ENCODE peak calls at places on chromosomes 7 and 10, in four cellular contexts. G is adrenal gland, N is esophagus squamous epithelium, X is breast epithelium. C is an unnamed sample.

GRCh38 chr10:94102436-94102835 is 108.7 kb downstream of the PLCE1 start:
- DNase-seq in X (no peak), N (no peak), G (no peak), C (no peak)

GRCh38 chr10:117264776-117265175 is 23.9 kb downstream of the SLC18A2 start:
- DNase-seq in N (no peak), G (no peak), X (no peak), C (no peak)

GRCh38 chr7:12066561-12066960 is 144.5 kb upstream of the TMEM106B start:
- DNase-seq in G (no peak), X (no peak), N (no peak), C (no peak)

GRCh38 chr7:137953692-137954470 is 48.0 kb downstream of the CREB3L2 start:
- DNase-seq in N (no peak), X (no peak), G (peak; percentile 23), C (no peak)

GRCh38 chr7:43199333-43199732 is 86.9 kb downstream of the HECW1 start:
- DNase-seq in G (no peak), X (no peak), N (no peak), C (no peak)

GRCh38 chr10:69056536-69057260 is 31.2 kb upstream of the SRGN start:
- DNase-seq in N (no peak), X (no peak), G (no peak), C (no peak)

GRCh38 chr7:74008687-74009086 is 19.3 kb upstream of the ELN start:
- DNase-seq in X (no peak), G (no peak), N (no peak), C (no peak)

GRCh38 chr7:30321992-30322637 is 37.7 kb downstream of the ZNRF2 start:
- DNase-seq in G (no peak), N (no peak), X (no peak), C (peak; percentile 44)

GRCh38 chr7:150703209-150703608 is 13.2 kb upstream of the GIMAP1 start:
- DNase-seq in N (no peak), G (no peak), X (no peak), C (no peak)

GRCh38 chr10:95572451-95572850 is 11.3 kb upstream of the SORBS1 start:
- DNase-seq in G (no peak), X (no peak), N (no peak), C (no peak)

GRCh38 chr10:75111906-75112703 is 649 bp downstream of the SAMD8 start:
- DNase-seq in G (peak; percentile 53), N (no peak), X (no peak), C (peak; percentile 93)

GRCh38 chr10:114401195-114401741 is 3.0 kb downstream of the AFAP1L2 start:
- DNase-seq in N (no peak), G (peak; percentile 56), X (no peak), C (peak; percentile 90)

GRCh38 chr7:7764515-7765138 is 46.2 kb upstream of the RPA3 start:
- DNase-seq in X (no peak), N (no peak), G (no peak), C (no peak)

GRCh38 chr10:113560071-113560470 is 7.2 kb downstream of the HABP2 start:
- DNase-seq in X (no peak), N (no peak), G (no peak), C (no peak)

GRCh38 chr10:5943536-5943935 is 33.8 kb downstream of the IL15RA start:
- DNase-seq in X (no peak), N (no peak), G (peak; percentile 46), C (no peak)

GRCh38 chr10:11150876-11151275 is 133.2 kb downstream of the CELF2 start:
- DNase-seq in N (no peak), G (no peak), X (no peak), C (no peak)

GRCh38 chr7:1554332-1555045 is 1.5 kb downstream of the TMEM184A start:
- DNase-seq in G (no peak), N (no peak), X (no peak), C (no peak)

GRCh38 chr10:13270877-13271551 is 28.9 kb downstream of the PHYH start:
- DNase-seq in N (no peak), X (no peak), G (no peak), C (no peak)

GRCh38 chr7:42025635-42026375 is 211.2 kb downstream of the GLI3 start:
- DNase-seq in X (no peak), N (no peak), G (no peak), C (no peak)

GRCh38 chr7:109456116-109456515 is 886.4 kb downstream of the DNAJB9 start:
- DNase-seq in N (no peak), X (no peak), G (no peak), C (no peak)

GRCh38 chr7:1659696-1660095 is 10.4 kb upstream of the ELFN1 start:
- DNase-seq in G (no peak), N (no peak), X (no peak), C (peak; percentile 75)

GRCh38 chr7:94295805-94296204 is 98.9 kb upstream of the COL1A2 start:
- DNase-seq in G (peak; percentile 14), X (no peak), N (no peak), C (no peak)

GRCh38 chr10:92009445-92009844 is 85.9 kb downstream of the BTAF1 start:
- DNase-seq in X (no peak), G (no peak), N (no peak), C (no peak)

GRCh38 chr10:10870523-10871241 is 147.0 kb upstream of the CELF2 start:
- DNase-seq in N (no peak), G (no peak), X (no peak), C (no peak)

GRCh38 chr10:38032881-38033280 is 22.4 kb downstream of the ZNF33A start:
- DNase-seq in N (no peak), X (no peak), G (peak; percentile 35), C (no peak)

GRCh38 chr10:97765201-97765600 is 6.6 kb downstream of the SFRP5 start:
- DNase-seq in X (no peak), N (no peak), G (no peak), C (no peak)

GRCh38 chr10:109429956-109430760 is 493.2 kb downstream of the XPNPEP1 start:
- DNase-seq in G (no peak), X (no peak), N (no peak), C (no peak)

GRCh38 chr7:23473848-23474097 is 3.5 kb upstream of the IGF2BP3 start:
- DNase-seq in X (no peak), G (no peak), N (no peak), C (no peak)

GRCh38 chr7:23472556-23472955 is 2.3 kb upstream of the IGF2BP3 start:
- DNase-seq in X (no peak), N (no peak), G (no peak), C (no peak)

GRCh38 chr7:23474098-23474828 is 4.0 kb upstream of the IGF2BP3 start:
- DNase-seq in N (no peak), G (peak; percentile 29), X (no peak), C (peak; percentile 59)

GRCh38 chr7:23472046-23472445 is 1.8 kb upstream of the IGF2BP3 start:
- DNase-seq in X (no peak), N (no peak), G (no peak), C (no peak)

GRCh38 chr7:23472974-23473847 is 2.9 kb upstream of the IGF2BP3 start:
- DNase-seq in N (no peak), X (no peak), G (no peak), C (no peak)
- H3K4me3 ChIP-seq in N (peak overlapping the region; percentile 62), X (no peak overlapping the region), G (no peak overlapping the region), C (no peak overlapping the region)

DNA sequence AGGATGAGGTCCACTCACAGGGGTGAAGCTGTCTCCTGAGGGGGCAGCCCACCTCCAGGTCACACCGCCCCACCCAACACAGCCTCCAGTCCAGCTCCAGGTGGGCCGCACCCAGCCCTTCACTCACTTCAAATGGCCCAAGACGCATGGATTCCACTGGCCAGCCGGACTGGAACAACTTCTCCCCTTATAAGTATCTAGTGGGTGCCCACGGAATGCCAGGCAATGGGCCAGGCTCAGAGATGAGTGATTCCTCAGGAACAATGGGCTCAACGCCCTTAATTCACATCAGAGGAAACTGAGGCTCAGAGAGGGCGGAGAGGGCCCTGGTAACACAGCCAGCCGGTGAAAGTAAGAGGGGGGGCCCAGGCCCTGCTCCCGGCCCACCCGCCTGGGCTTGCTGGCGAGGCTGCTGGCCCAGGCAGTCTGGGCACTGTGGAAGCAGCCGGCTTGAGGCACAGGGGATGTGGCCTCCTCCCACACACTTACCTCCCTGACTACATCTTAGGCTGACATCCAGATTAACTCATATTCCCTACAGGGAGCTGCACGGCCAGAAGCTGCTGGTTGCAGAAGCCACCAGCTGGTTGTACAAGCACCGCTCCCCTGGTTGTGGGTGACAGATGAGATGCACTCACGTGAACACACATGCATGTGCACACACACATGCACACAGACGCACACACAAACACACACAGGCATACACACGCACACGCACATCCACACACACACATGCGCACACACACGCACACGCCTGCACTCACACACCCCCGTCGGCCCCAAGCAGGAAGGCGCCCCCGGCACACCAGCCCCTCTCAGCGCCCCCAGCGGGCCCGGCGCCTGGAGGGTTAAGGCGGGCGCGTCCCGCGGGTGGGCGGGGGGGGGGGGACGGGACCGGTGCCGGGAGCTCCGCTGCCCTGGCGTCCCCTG is 1.0 kb upstream of the FAM20C start:
- DNase-seq in N (no peak), X (no peak), G (no peak), C (no peak)
- TF ChIP-seq POLR2A in N (no peak), X (no peak), G (no peak), C (no peak)

GRCh38 chr7:17195576-17195975 is 102.9 kb upstream of the AHR start:
- DNase-seq in N (no peak), X (no peak), G (no peak), C (no peak)
- H3K4me3 ChIP-seq in N (no peak overlapping the region), X (no peak overlapping the region), G (no peak overlapping the region), C (no peak overlapping the region)

GRCh38 chr10:101783736-101784118 is 481 bp upstream of the NPM3 start:
- DNase-seq in X (no peak), G (no peak), N (no peak), C (no peak)

GRCh38 chr10:101781655-101781983 is 1.6 kb downstream of the NPM3 start:
- DNase-seq in X (no peak), N (no peak), G (no peak), C (no peak)

GRCh38 chr10:101784558-101784957 is 1.3 kb upstream of the NPM3 start:
- DNase-seq in G (no peak), X (no peak), N (no peak), C (no peak)

GRCh38 chr10:101781984-101782810 is 1.0 kb downstream of the NPM3 start:
- DNase-seq in N (no peak), X (no peak), G (no peak), C (no peak)

GRCh38 chr10:101782811-101783735 is at the start of gene NPM3:
- DNase-seq in N (peak; percentile 34), G (peak; percentile 79), X (peak; percentile 78), C (peak; percentile 95)
- TF ChIP-seq POLR2A in N (no peak), G (peak; percentile 45), X (no peak), C (no peak)

GRCh38 chr7:143285454-143285756 is 647 bp downstream of the TMEM139 start:
- DNase-seq in G (no peak), X (peak; percentile 67), N (no peak), C (no peak)
- H3K4me3 ChIP-seq in G (no peak overlapping the region), X (peak overlapping the region; percentile 52), N (no peak overlapping the region), C (no peak overlapping the region)

GRCh38 chr7:100093054-100093453 is 4.3 kb downstream of the COPS6 start:
- DNase-seq in X (no peak), G (no peak), N (no peak), C (no peak)
- TF ChIP-seq POLR2A in X (no peak), G (no peak), N (no peak), C (no peak)

DNA sequence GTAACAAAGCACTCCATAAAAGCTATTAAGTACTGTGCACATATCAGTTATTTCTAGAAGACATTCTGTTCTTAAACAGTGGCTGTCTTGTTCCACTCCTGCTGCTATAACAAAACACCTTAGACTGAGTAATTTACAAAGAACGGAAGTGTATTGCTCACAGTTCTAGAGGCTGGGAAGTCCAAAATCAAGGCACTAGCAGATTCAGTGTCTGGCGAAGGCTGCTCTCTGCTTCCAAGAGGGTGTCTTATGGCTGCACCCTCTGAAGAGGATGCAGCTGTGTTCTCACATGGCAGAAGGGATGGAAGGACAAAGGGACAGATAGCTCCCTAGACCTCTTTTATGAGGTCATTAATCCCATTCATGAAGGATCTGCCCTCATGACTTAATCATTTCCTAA is 424.2 kb upstream of the ZMIZ1 start:
- DNase-seq in X (no peak), G (no peak), N (no peak), C (no peak)
- H3K4me3 ChIP-seq in X (no peak overlapping the region), G (no peak overlapping the region), N (no peak overlapping the region), C (no peak overlapping the region)